ENCODE peak calls at places on chromosome 21, in seven cellular contexts. One of them, this sample, is unnamed.

GRCh38 chr21:46427516-46427915 is 31.2 kb upstream of the DIP2A start:
- DNase-seq in Caco-2: no peak
- DNase-seq in PC-3: no peak
- DNase-seq in esophagus squamous epithelium: no peak
- DNase-seq in foreskin fibroblast: no peak
- DNase-seq in mesothelial cell of epicardium: no peak
- DNase-seq in WTC11: no peak
- DNase-seq in this sample: no peak

GRCh38 chr21:45630876-45631275 is 12.6 kb upstream of the PCBP3 start:
- DNase-seq in mesothelial cell of epicardium: no peak
- DNase-seq in Caco-2: no peak
- DNase-seq in esophagus squamous epithelium: no peak
- DNase-seq in WTC11: no peak
- DNase-seq in PC-3: no peak
- DNase-seq in foreskin fibroblast: no peak
- DNase-seq in this sample: no peak

GRCh38 chr21:45289655-45290515 is 2.2 kb upstream of the POFUT2 start:
- DNase-seq in PC-3: peak; percentile 30
- DNase-seq in esophagus squamous epithelium: no peak
- DNase-seq in mesothelial cell of epicardium: peak; percentile 35
- DNase-seq in Caco-2: no peak
- DNase-seq in WTC11: no peak
- DNase-seq in foreskin fibroblast: no peak
- DNase-seq in this sample: no peak

GRCh38 chr21:45382698-45383000 is 22.3 kb upstream of the COL18A1 start:
- DNase-seq in WTC11: peak; percentile 4
- DNase-seq in mesothelial cell of epicardium: no peak
- DNase-seq in esophagus squamous epithelium: no peak
- DNase-seq in PC-3: no peak
- DNase-seq in Caco-2: no peak
- DNase-seq in foreskin fibroblast: no peak
- DNase-seq in this sample: no peak

GRCh38 chr21:34603002-34603709 is 11.8 kb downstream of the RCAN1 start:
- DNase-seq in esophagus squamous epithelium: no peak
- DNase-seq in WTC11: peak; percentile 88
- DNase-seq in foreskin fibroblast: peak; percentile 56
- DNase-seq in PC-3: peak; percentile 68
- DNase-seq in Caco-2: peak; percentile 83
- DNase-seq in mesothelial cell of epicardium: peak; percentile 90
- DNase-seq in this sample: peak; percentile 49

GRCh38 chr21:23452384-23453083 is 2154.7 kb downstream of the MRPL39 start:
- DNase-seq in mesothelial cell of epicardium: no peak
- DNase-seq in esophagus squamous epithelium: no peak
- DNase-seq in PC-3: peak; percentile 13
- DNase-seq in WTC11: peak; percentile 73
- DNase-seq in Caco-2: peak; percentile 21
- DNase-seq in foreskin fibroblast: no peak
- DNase-seq in this sample: no peak

GRCh38 chr21:28142692-28143091 is 850.0 kb downstream of the LTN1 start:
- DNase-seq in mesothelial cell of epicardium: no peak
- DNase-seq in WTC11: no peak
- DNase-seq in Caco-2: no peak
- DNase-seq in esophagus squamous epithelium: no peak
- DNase-seq in foreskin fibroblast: peak; percentile 69
- DNase-seq in PC-3: peak; percentile 54
- DNase-seq in this sample: peak; percentile 81

GRCh38 chr21:25934771-25935224 is 200.0 kb downstream of the GABPA start:
- DNase-seq in foreskin fibroblast: peak; percentile 89
- DNase-seq in esophagus squamous epithelium: no peak
- DNase-seq in WTC11: no peak
- DNase-seq in mesothelial cell of epicardium: no peak
- DNase-seq in Caco-2: no peak
- DNase-seq in PC-3: peak; percentile 98
- DNase-seq in this sample: peak; percentile 99

GRCh38 chr21:36661511-36662309 is 37.2 kb upstream of the SIM2 start:
- DNase-seq in esophagus squamous epithelium: no peak
- DNase-seq in WTC11: peak; percentile 51
- DNase-seq in PC-3: peak; percentile 75
- DNase-seq in Caco-2: peak; percentile 48
- DNase-seq in foreskin fibroblast: peak; percentile 12
- DNase-seq in mesothelial cell of epicardium: no peak
- DNase-seq in this sample: peak; percentile 27

GRCh38 chr21:26082549-26082948 is 88.0 kb downstream of the APP start:
- DNase-seq in mesothelial cell of epicardium: no peak
- DNase-seq in WTC11: no peak
- DNase-seq in Caco-2: no peak
- DNase-seq in PC-3: no peak
- DNase-seq in esophagus squamous epithelium: no peak
- DNase-seq in foreskin fibroblast: no peak
- DNase-seq in this sample: no peak

GRCh38 chr21:28018741-28019669 is 973.7 kb downstream of the LTN1 start:
- DNase-seq in Caco-2: peak; percentile 5
- DNase-seq in PC-3: peak; percentile 55
- DNase-seq in esophagus squamous epithelium: no peak
- DNase-seq in mesothelial cell of epicardium: no peak
- DNase-seq in WTC11: peak; percentile 43
- DNase-seq in foreskin fibroblast: no peak
- DNase-seq in this sample: no peak

GRCh38 chr21:33682992-33683627 is 40.8 kb downstream of the ITSN1 start:
- DNase-seq in PC-3: peak; percentile 86
- DNase-seq in foreskin fibroblast: peak; percentile 82
- DNase-seq in mesothelial cell of epicardium: no peak
- DNase-seq in esophagus squamous epithelium: no peak
- DNase-seq in Caco-2: peak; percentile 56
- DNase-seq in WTC11: no peak
- DNase-seq in this sample: peak; percentile 99

GRCh38 chr21:31914472-31914871 is 41.7 kb downstream of the HUNK start:
- DNase-seq in mesothelial cell of epicardium: no peak
- DNase-seq in foreskin fibroblast: no peak
- DNase-seq in WTC11: no peak
- DNase-seq in Caco-2: no peak
- DNase-seq in PC-3: no peak
- DNase-seq in esophagus squamous epithelium: no peak
- DNase-seq in this sample: no peak

GRCh38 chr21:44539031-44539430 is 964 bp downstream of the KRTAP10-1 start:
- DNase-seq in mesothelial cell of epicardium: no peak
- DNase-seq in Caco-2: no peak
- DNase-seq in PC-3: no peak
- DNase-seq in esophagus squamous epithelium: no peak
- DNase-seq in WTC11: no peak
- DNase-seq in foreskin fibroblast: no peak
- DNase-seq in this sample: no peak

GRCh38 chr21:27363719-27364479 is 397.0 kb upstream of the ADAMTS5 start:
- DNase-seq in PC-3: no peak
- DNase-seq in WTC11: no peak
- DNase-seq in mesothelial cell of epicardium: no peak
- DNase-seq in esophagus squamous epithelium: no peak
- DNase-seq in foreskin fibroblast: no peak
- DNase-seq in Caco-2: no peak
- DNase-seq in this sample: no peak

GRCh38 chr21:36839123-36839522 is 127.3 kb downstream of the HLCS start:
- DNase-seq in PC-3: no peak
- DNase-seq in esophagus squamous epithelium: no peak
- DNase-seq in foreskin fibroblast: peak; percentile 33
- DNase-seq in Caco-2: no peak
- DNase-seq in WTC11: no peak
- DNase-seq in mesothelial cell of epicardium: no peak
- DNase-seq in this sample: no peak

GRCh38 chr21:28110074-28110473 is 882.6 kb downstream of the LTN1 start:
- DNase-seq in mesothelial cell of epicardium: no peak
- DNase-seq in WTC11: no peak
- DNase-seq in Caco-2: no peak
- DNase-seq in PC-3: no peak
- DNase-seq in foreskin fibroblast: no peak
- DNase-seq in esophagus squamous epithelium: no peak
- DNase-seq in this sample: no peak

GRCh38 chr21:16800536-16800935 is 712.3 kb upstream of the CXADR start:
- DNase-seq in Caco-2: no peak
- DNase-seq in mesothelial cell of epicardium: no peak
- DNase-seq in PC-3: no peak
- DNase-seq in esophagus squamous epithelium: no peak
- DNase-seq in WTC11: no peak
- DNase-seq in foreskin fibroblast: no peak
- DNase-seq in this sample: no peak

GRCh38 chr21:32320726-32321125 is 22.1 kb downstream of the MRAP start:
- DNase-seq in foreskin fibroblast: no peak
- DNase-seq in mesothelial cell of epicardium: no peak
- DNase-seq in esophagus squamous epithelium: no peak
- DNase-seq in Caco-2: no peak
- DNase-seq in PC-3: no peak
- DNase-seq in WTC11: no peak
- DNase-seq in this sample: no peak

GRCh38 chr21:43921979-43922945 is 57.2 kb downstream of the AGPAT3 start:
- DNase-seq in mesothelial cell of epicardium: no peak
- DNase-seq in WTC11: no peak
- DNase-seq in esophagus squamous epithelium: no peak
- DNase-seq in foreskin fibroblast: no peak
- DNase-seq in Caco-2: no peak
- DNase-seq in PC-3: no peak
- DNase-seq in this sample: no peak

GRCh38 chr21:44840771-44841170 is 22.9 kb upstream of the SUMO3 start:
- DNase-seq in PC-3: no peak
- DNase-seq in foreskin fibroblast: no peak
- DNase-seq in esophagus squamous epithelium: no peak
- DNase-seq in Caco-2: no peak
- DNase-seq in mesothelial cell of epicardium: no peak
- DNase-seq in WTC11: no peak
- DNase-seq in this sample: no peak

GRCh38 chr21:17270234-17270633 is 242.6 kb upstream of the CXADR start:
- DNase-seq in esophagus squamous epithelium: no peak
- DNase-seq in WTC11: no peak
- DNase-seq in Caco-2: peak; percentile 12
- DNase-seq in mesothelial cell of epicardium: no peak
- DNase-seq in PC-3: peak; percentile 49
- DNase-seq in foreskin fibroblast: peak; percentile 15
- DNase-seq in this sample: peak; percentile 41

GRCh38 chr21:35737899-35738341 is 322.4 kb downstream of the SETD4 start:
- DNase-seq in esophagus squamous epithelium: no peak
- DNase-seq in foreskin fibroblast: no peak
- DNase-seq in WTC11: no peak
- DNase-seq in Caco-2: no peak
- DNase-seq in mesothelial cell of epicardium: no peak
- DNase-seq in PC-3: no peak
- DNase-seq in this sample: no peak

GRCh38 chr21:34889537-34890257 is 159.4 kb downstream of the RUNX1 start:
- DNase-seq in foreskin fibroblast: peak; percentile 86
- DNase-seq in esophagus squamous epithelium: no peak
- DNase-seq in PC-3: peak; percentile 85
- DNase-seq in WTC11: peak; percentile 65
- DNase-seq in mesothelial cell of epicardium: peak; percentile 90
- DNase-seq in Caco-2: peak; percentile 84
- DNase-seq in this sample: peak; percentile 55

GRCh38 chr21:28334407-28334806 is 658.3 kb downstream of the LTN1 start:
- DNase-seq in mesothelial cell of epicardium: no peak
- DNase-seq in foreskin fibroblast: no peak
- DNase-seq in Caco-2: no peak
- DNase-seq in esophagus squamous epithelium: no peak
- DNase-seq in PC-3: peak; percentile 74
- DNase-seq in WTC11: no peak
- DNase-seq in this sample: peak; percentile 69

GRCh38 chr21:44572959-44573583 is 458 bp upstream of the KRTAP10-4 start:
- DNase-seq in WTC11: no peak
- DNase-seq in esophagus squamous epithelium: no peak
- DNase-seq in mesothelial cell of epicardium: no peak
- DNase-seq in PC-3: peak; percentile 69
- DNase-seq in foreskin fibroblast: no peak
- DNase-seq in Caco-2: no peak
- DNase-seq in this sample: no peak

GRCh38 chr21:33198346-33199135 is 31.2 kb upstream of the IFNAR2 start:
- DNase-seq in PC-3: no peak
- DNase-seq in WTC11: no peak
- DNase-seq in foreskin fibroblast: peak; percentile 55
- DNase-seq in esophagus squamous epithelium: no peak
- DNase-seq in Caco-2: no peak
- DNase-seq in mesothelial cell of epicardium: no peak
- DNase-seq in this sample: no peak

GRCh38 chr21:46120301-46121285 is 22.7 kb downstream of the COL6A2 start:
- DNase-seq in Caco-2: no peak
- DNase-seq in esophagus squamous epithelium: no peak
- DNase-seq in PC-3: no peak
- DNase-seq in foreskin fibroblast: no peak
- DNase-seq in WTC11: peak; percentile 6
- DNase-seq in mesothelial cell of epicardium: peak; percentile 34
- DNase-seq in this sample: no peak

GRCh38 chr21:34886554-34887385 is 162.3 kb downstream of the RUNX1 start:
- DNase-seq in WTC11: peak; percentile 46
- DNase-seq in PC-3: peak; percentile 39
- DNase-seq in mesothelial cell of epicardium: peak; percentile 61
- DNase-seq in Caco-2: peak; percentile 30
- DNase-seq in esophagus squamous epithelium: no peak
- DNase-seq in foreskin fibroblast: no peak
- DNase-seq in this sample: no peak

GRCh38 chr21:42336065-42336464 is 14.7 kb downstream of the TFF2 start:
- DNase-seq in Caco-2: no peak
- DNase-seq in WTC11: peak; percentile 58
- DNase-seq in esophagus squamous epithelium: no peak
- DNase-seq in foreskin fibroblast: no peak
- DNase-seq in PC-3: no peak
- DNase-seq in mesothelial cell of epicardium: peak; percentile 35
- DNase-seq in this sample: peak; percentile 34
- TF ChIP-seq CTCF in Caco-2: no peak
- TF ChIP-seq CTCF in WTC11: no peak
- TF ChIP-seq CTCF in esophagus squamous epithelium: no peak
- TF ChIP-seq CTCF in foreskin fibroblast: no peak
- TF ChIP-seq CTCF in PC-3: no peak
- TF ChIP-seq CTCF in mesothelial cell of epicardium: no peak
- TF ChIP-seq CTCF in this sample: no peak

GRCh38 chr21:39705849-39706248 is 39.1 kb upstream of the IGSF5 start:
- DNase-seq in PC-3: peak; percentile 44
- DNase-seq in esophagus squamous epithelium: no peak
- DNase-seq in foreskin fibroblast: no peak
- DNase-seq in mesothelial cell of epicardium: no peak
- DNase-seq in WTC11: no peak
- DNase-seq in Caco-2: no peak
- DNase-seq in this sample: peak; percentile 2
- TF ChIP-seq CTCF in PC-3: peak; percentile 60
- TF ChIP-seq CTCF in esophagus squamous epithelium: no peak
- TF ChIP-seq CTCF in foreskin fibroblast: peak; percentile 15
- TF ChIP-seq CTCF in mesothelial cell of epicardium: no peak
- TF ChIP-seq CTCF in WTC11: no peak
- TF ChIP-seq CTCF in Caco-2: no peak
- TF ChIP-seq CTCF in this sample: no peak

GRCh38 chr21:14862794-14863720 is 201.7 kb downstream of the NRIP1 start:
- DNase-seq in PC-3: peak; percentile 49
- DNase-seq in Caco-2: no peak
- DNase-seq in mesothelial cell of epicardium: no peak
- DNase-seq in foreskin fibroblast: no peak
- DNase-seq in esophagus squamous epithelium: no peak
- DNase-seq in WTC11: no peak
- DNase-seq in this sample: peak; percentile 27
- TF ChIP-seq CTCF in PC-3: peak; percentile 74
- TF ChIP-seq CTCF in Caco-2: peak; percentile 54
- TF ChIP-seq CTCF in mesothelial cell of epicardium: peak; percentile 85
- TF ChIP-seq CTCF in foreskin fibroblast: peak; percentile 44
- TF ChIP-seq CTCF in esophagus squamous epithelium: no peak
- TF ChIP-seq CTCF in WTC11: peak; percentile 57
- TF ChIP-seq CTCF in this sample: peak; percentile 39

DNA sequence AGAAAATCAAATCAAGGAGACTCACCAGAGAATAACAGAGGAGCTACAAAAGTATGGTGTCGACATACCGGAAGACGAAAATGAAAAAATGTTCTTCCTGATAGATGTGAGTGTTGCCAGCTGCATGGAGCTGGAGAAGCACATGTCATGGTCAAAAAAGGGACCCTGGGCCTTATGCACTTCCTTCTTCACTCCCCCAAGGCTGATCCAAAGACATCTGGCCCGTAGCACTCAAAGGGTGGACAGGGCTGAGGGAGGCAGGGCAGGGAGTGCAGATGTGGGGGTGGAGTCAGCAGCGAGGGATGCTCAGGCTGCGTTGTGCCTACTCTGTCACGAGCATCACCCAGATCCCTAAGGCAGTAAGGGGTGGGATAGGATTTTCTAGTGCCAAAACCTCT is 19.4 kb downstream of the MX1 start:
- DNase-seq in mesothelial cell of epicardium: no peak
- DNase-seq in foreskin fibroblast: no peak
- DNase-seq in esophagus squamous epithelium: no peak
- DNase-seq in PC-3: no peak
- DNase-seq in WTC11: no peak
- DNase-seq in Caco-2: no peak
- DNase-seq in this sample: no peak
- TF ChIP-seq CTCF in mesothelial cell of epicardium: no peak
- TF ChIP-seq CTCF in foreskin fibroblast: no peak
- TF ChIP-seq CTCF in esophagus squamous epithelium: no peak
- TF ChIP-seq CTCF in PC-3: no peak
- TF ChIP-seq CTCF in WTC11: no peak
- TF ChIP-seq CTCF in Caco-2: no peak
- TF ChIP-seq CTCF in this sample: no peak